ENCODE peak calls at places on chromosomes 4 and X, in seven cellular contexts. X is stomach, M is upper lobe of left lung, K is mesothelial cell of epicardium, A is LNCaP clone FGC, F is ovary, Z is bronchial epithelial cell. W is an unnamed sample.

GRCh38 chrX:67558267-67558666 is 14.4 kb downstream of the AR start:
- DNase-seq in K (no peak), X (no peak), F (no peak), Z (peak; percentile 10), A (no peak), M (no peak), W (no peak)

GRCh38 chrX:70134116-70134477 is 850 bp downstream of the IGBP1 start:
- DNase-seq in X (no peak), K (no peak), M (no peak), Z (no peak), A (peak; percentile 34), F (no peak), W (no peak)

GRCh38 chr4:6063684-6064083 is 45.5 kb upstream of the C4orf50 start:
- DNase-seq in X (no peak), M (no peak), A (no peak), Z (no peak), F (no peak), K (no peak), W (no peak)

GRCh38 chr4:112327950-112328349 is 30.8 kb downstream of the ALPK1 start:
- DNase-seq in M (no peak), X (no peak), K (no peak), Z (peak; percentile 63), A (peak; percentile 34), F (no peak), W (no peak)

GRCh38 chrX:154457491-154458115 is 478 bp upstream of the PLXNA3 start:
- DNase-seq in A (no peak), Z (peak; percentile 60), K (no peak), F (no peak), X (peak; percentile 48), M (peak; percentile 92), W (peak; percentile 38)

GRCh38 chrX:30533261-30533660 is 44.3 kb downstream of the TASL start:
- DNase-seq in F (no peak), M (no peak), A (no peak), X (no peak), Z (peak; percentile 41), K (no peak), W (no peak)

GRCh38 chr4:145845118-145845517 is 93.5 kb downstream of the ZNF827 start:
- DNase-seq in M (no peak), K (no peak), F (no peak), A (no peak), Z (no peak), X (no peak), W (no peak)

GRCh38 chr4:156941940-156942548 is 29.6 kb downstream of the PDGFC start:
- DNase-seq in Z (peak; percentile 94), M (no peak), K (peak; percentile 39), A (peak; percentile 15), X (peak; percentile 79), F (peak; percentile 42), W (peak; percentile 31)

GRCh38 chrX:139936259-139936658 is 3.4 kb upstream of the ATP11C start:
- DNase-seq in A (no peak), K (no peak), Z (no peak), F (no peak), M (no peak), X (no peak), W (no peak)
- TF ChIP-seq CTCF in A (no peak), K (no peak), Z (no peak), F (no peak), M (no peak), X (no peak), W (peak; percentile 31)

DNA sequence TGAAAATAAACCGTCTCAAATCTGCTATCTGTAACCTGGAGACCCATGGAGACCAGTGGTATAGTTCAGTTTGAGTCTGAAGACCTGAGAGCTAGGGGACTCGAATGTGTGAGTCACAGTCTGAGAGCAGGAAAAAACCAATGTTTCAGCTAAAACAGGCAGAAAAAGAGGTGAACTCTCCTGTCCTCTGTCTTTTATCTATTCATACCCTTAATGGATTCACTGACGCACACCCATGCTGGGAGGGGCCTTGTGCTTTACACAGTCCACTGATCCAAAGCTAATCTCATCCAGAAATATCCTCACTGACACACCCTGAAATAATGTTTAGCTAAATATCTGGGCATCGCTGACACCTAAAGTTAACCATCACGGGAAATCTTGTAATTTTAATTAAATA is 297.9 kb downstream of the GPM6A start:
- DNase-seq in A (no peak), M (no peak), X (no peak), K (no peak), Z (no peak), F (no peak), W (no peak)
- TF ChIP-seq CTCF in A (no peak), M (no peak), X (no peak), K (no peak), Z (no peak), F (no peak), W (no peak)

GRCh38 chrX:82677281-82677680 is 830.8 kb upstream of the POU3F4 start:
- DNase-seq in M (no peak), Z (no peak), X (no peak), A (no peak), F (no peak), K (no peak), W (no peak)

DNA sequence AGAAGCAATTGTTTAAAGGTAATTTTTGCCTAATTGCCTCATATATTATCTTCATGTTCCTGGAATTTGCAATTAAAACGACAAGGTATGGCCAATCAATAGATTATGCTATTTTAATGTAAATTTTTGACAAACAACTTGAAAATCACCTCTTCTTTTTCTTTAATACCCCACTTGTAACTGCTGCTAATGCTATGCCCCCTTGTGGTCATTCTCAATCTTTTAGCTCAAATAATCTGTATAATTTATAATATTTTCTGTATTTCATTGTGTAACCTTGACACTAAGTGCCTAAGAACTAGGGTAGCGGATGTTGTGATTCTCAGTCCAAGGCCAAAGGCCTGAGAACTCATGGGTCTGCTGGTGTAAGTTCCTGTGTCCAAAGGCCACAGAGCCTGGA is 831.7 kb upstream of the POU3F4 start:
- DNase-seq in X (no peak), K (no peak), M (no peak), F (no peak), A (no peak), Z (peak; percentile 4), W (no peak)
- TF ChIP-seq CTCF in X (no peak), K (peak; percentile 43), M (no peak), F (no peak), A (peak; percentile 17), Z (peak; percentile 13), W (peak; percentile 50)

GRCh38 chr4:139786494-139787354 is 121.1 kb downstream of the MGST2 start:
- DNase-seq in F (no peak), M (no peak), A (no peak), Z (no peak), K (no peak), X (no peak), W (no peak)
- TF ChIP-seq CTCF in F (no peak), M (no peak), A (no peak), Z (no peak), K (no peak), X (no peak), W (no peak)